ENCODE peak calls at places on chromosome 11, in nine cellular contexts. D is GM04503; J is stimulated activated CD4-positive, alpha-beta T cell treated with anti-CD3 and anti-CD28 coated beads, TNF-alpha, amount 100 ng/mL, for 4 hours; B is memory B cell; O is brain microvascular endothelial cell; E is cardiac fibroblast; I is activated T-helper 1 cell treated with anti-CD3 and anti-CD28 coated beads, Interleukin-2, amount 50 U/mL, for 16 hours; K is NCI-H460; C is tibial artery. Q is an unnamed sample.

GRCh38 chr11:131198646-131199285 is 171.6 kb upstream of the NTM start:
- DNase-seq in B (no peak), D (no peak), O (no peak), C (no peak), J (no peak), E (no peak), K (no peak), I (no peak), Q (no peak)

GRCh38 chr11:46505741-46506485 is 87.9 kb downstream of the AMBRA1 start:
- DNase-seq in O (no peak), D (no peak), K (no peak), C (no peak), E (no peak), B (no peak), J (no peak), I (no peak), Q (no peak)

GRCh38 chr11:60844045-60844869 is 2.3 kb downstream of the CCDC86 start:
- DNase-seq in B (no peak), O (no peak), E (no peak), D (no peak), K (no peak), J (no peak), C (no peak), I (no peak), Q (no peak)

GRCh38 chr11:13101836-13102574 is 92.9 kb downstream of the RASSF10 start:
- DNase-seq in I (no peak), E (no peak), O (no peak), D (no peak), J (no peak), C (no peak), B (no peak), K (no peak), Q (no peak)

GRCh38 chr11:59754494-59754858 is 700 bp upstream of the STX3 start:
- DNase-seq in C (no peak), D (no peak), K (no peak), O (no peak), E (no peak), J (no peak), I (no peak), B (peak), Q (peak)

GRCh38 chr11:64970731-64971151 is 1.2 kb downstream of the MAJIN start:
- DNase-seq in O (no peak), D (no peak), E (no peak), B (no peak), J (no peak), I (peak), K (no peak), C (no peak), Q (no peak)

GRCh38 chr11:102459393-102459792 is 6.8 kb upstream of the TMEM123 start:
- DNase-seq in J (no peak), K (no peak), B (no peak), D (no peak), I (no peak), O (no peak), C (no peak), E (no peak), Q (no peak)

GRCh38 chr11:130622126-130622525 is 173.7 kb downstream of the ADAMTS15 start:
- DNase-seq in I (no peak), O (no peak), B (no peak), C (no peak), K (no peak), J (no peak), D (no peak), E (no peak), Q (no peak)

GRCh38 chr11:27699926-27700350 is 317 bp downstream of the BDNF start:
- DNase-seq in D (no peak), K (no peak), O (no peak), C (no peak), B (no peak), I (no peak), E (no peak), J (no peak), Q (no peak)

GRCh38 chr11:1733009-1733715 is 17.2 kb downstream of the IFITM10 start:
- DNase-seq in C (no peak), J (no peak), I (no peak), K (no peak), E (no peak), D (no peak), O (no peak), B (no peak), Q (no peak)

GRCh38 chr11:12842933-12843636 is 166.0 kb upstream of the RASSF10 start:
- DNase-seq in C (no peak), B (no peak), D (no peak), K (no peak), O (no peak), E (peak), I (no peak), J (no peak), Q (no peak)

GRCh38 chr11:132064987-132065620 is 694.7 kb downstream of the NTM start:
- DNase-seq in C (peak), B (no peak), I (no peak), J (no peak), K (peak), D (peak), E (peak), O (peak), Q (no peak)

GRCh38 chr11:3959015-3959917 is 103.8 kb downstream of the STIM1 start:
- DNase-seq in D (peak), B (no peak), K (peak), O (peak), I (no peak), J (no peak), C (no peak), E (peak), Q (no peak)

GRCh38 chr11:134911514-134912180 is 499.6 kb upstream of the B3GAT1 start:
- DNase-seq in E (no peak), D (no peak), K (no peak), B (no peak), J (no peak), O (no peak), C (no peak), I (no peak), Q (no peak)

GRCh38 chr11:63503492-63503891 is 2.4 kb upstream of the LGALS12 start:
- DNase-seq in E (no peak), J (no peak), C (no peak), B (no peak), K (no peak), I (no peak), O (no peak), D (no peak), Q (no peak)

GRCh38 chr11:65384301-65384889 is 1.9 kb upstream of the SLC25A45 start:
- DNase-seq in C (no peak), I (no peak), K (no peak), J (no peak), O (no peak), E (peak), B (no peak), D (peak), Q (no peak)

GRCh38 chr11:94583213-94583884 is 16.2 kb downstream of the PIWIL4 start:
- DNase-seq in J (no peak), K (no peak), C (no peak), B (no peak), O (no peak), I (no peak), D (no peak), E (no peak), Q (no peak)

GRCh38 chr11:134447696-134448095 is 35.7 kb upstream of the B3GAT1 start:
- DNase-seq in K (no peak), I (no peak), O (no peak), C (no peak), B (no peak), E (no peak), D (no peak), J (no peak), Q (no peak)

GRCh38 chr11:74311352-74311926 is at the start of gene P4HA3:
- DNase-seq in I (peak), D (no peak), B (peak), J (peak), C (peak), O (peak), K (peak), E (peak), Q (peak)

GRCh38 chr11:68584097-68584496 is 100.2 kb upstream of the GAL start:
- DNase-seq in C (no peak), I (peak), D (no peak), E (peak), K (no peak), O (peak), B (peak), J (peak), Q (peak)

GRCh38 chr11:128814856-128815705 is 52.0 kb downstream of the KCNJ1 start:
- DNase-seq in E (peak), J (no peak), C (peak), B (no peak), D (peak), O (peak), K (no peak), I (no peak), Q (no peak)

GRCh38 chr11:11998091-11998781 is 10.2 kb downstream of the DKK3 start:
- DNase-seq in I (no peak), C (no peak), O (peak), K (no peak), D (peak), J (no peak), B (no peak), E (peak), Q (no peak)

GRCh38 chr11:14261094-14261493 is 97.9 kb downstream of the RRAS2 start:
- DNase-seq in J (no peak), D (no peak), E (no peak), C (no peak), B (no peak), I (no peak), K (no peak), O (no peak), Q (no peak)

GRCh38 chr11:46710821-46711269 is 8.2 kb upstream of the F2 start:
- DNase-seq in E (peak), J (no peak), O (peak), D (peak), C (peak), B (no peak), K (no peak), I (no peak), Q (no peak)

GRCh38 chr11:114307524-114308203 is 11.5 kb downstream of the NNMT start:
- DNase-seq in D (peak), J (no peak), E (peak), K (no peak), B (no peak), C (peak), I (no peak), O (peak), Q (no peak)

GRCh38 chr11:76729214-76729613 is 53.9 kb upstream of the TSKU start:
- DNase-seq in E (no peak), I (no peak), J (no peak), C (no peak), K (no peak), D (no peak), B (no peak), O (no peak), Q (no peak)

GRCh38 chr11:75159081-75159953 is 8.4 kb downstream of the SLCO2B1 start:
- DNase-seq in J (no peak), O (no peak), I (no peak), C (no peak), B (no peak), D (no peak), E (no peak), K (no peak), Q (no peak)

GRCh38 chr11:15575409-15575808 is 460.7 kb downstream of the INSC start:
- DNase-seq in O (no peak), D (no peak), I (no peak), J (no peak), K (no peak), C (no peak), E (no peak), B (no peak), Q (no peak)

GRCh38 chr11:40186401-40187091 is 1272.9 kb downstream of the LRRC4C start:
- DNase-seq in I (no peak), J (no peak), D (no peak), E (no peak), K (no peak), C (no peak), O (no peak), B (no peak), Q (no peak)

GRCh38 chr11:5689551-5689983 is at the start of gene TRIM22:
- DNase-seq in C (peak), E (peak), K (no peak), D (peak), O (peak), J (peak), I (no peak), B (peak), Q (peak)

GRCh38 chr11:8196749-8197148 is 27.9 kb upstream of the RIC3 start:
- DNase-seq in E (no peak), D (no peak), C (no peak), I (no peak), K (no peak), B (no peak), O (no peak), J (no peak), Q (no peak)

GRCh38 chr11:125167954-125168821 is 3.6 kb downstream of the PKNOX2 start:
- DNase-seq in E (peak), C (no peak), O (no peak), J (no peak), K (no peak), I (no peak), B (no peak), D (peak), Q (no peak)

GRCh38 chr11:130725417-130726233 is 190.7 kb downstream of the SNX19 start:
- DNase-seq in I (no peak), D (no peak), O (no peak), B (no peak), J (no peak), E (no peak), C (no peak), K (no peak), Q (no peak)

GRCh38 chr11:110971110-110971509 is 258.9 kb upstream of the ARHGAP20 start:
- DNase-seq in I (no peak), K (no peak), B (no peak), E (peak), O (peak), J (no peak), C (no peak), D (peak), Q (no peak)

GRCh38 chr11:36280531-36280930 is 8.7 kb downstream of the COMMD9 start:
- DNase-seq in K (no peak), I (no peak), D (no peak), C (no peak), O (no peak), E (peak), B (no peak), J (no peak), Q (no peak)